ENCODE peak calls at places on chromosome X, in six cellular contexts. X is right cardiac atrium; Y is keratinocyte; M is choroid plexus epithelial cell; A is NCI-H187; J is activated CD8-positive, alpha-beta memory T cell treated with anti-CD3 and anti-CD28 coated beads for 4 hours. N is an unnamed sample.

GRCh38 chrX:76815754-76816153 is 388.2 kb downstream of the MAGEE1 start:
- DNase-seq in X (no peak), Y (no peak), M (no peak), A (no peak), J (no peak), N (no peak)

GRCh38 chrX:149528381-149528780 is 12.4 kb upstream of the EOLA1 start:
- DNase-seq in X (no peak), Y (no peak), M (no peak), A (no peak), J (no peak), N (no peak)

GRCh38 chrX:136204571-136204970 is 46.6 kb downstream of the MAP7D3 start:
- DNase-seq in X (peak), Y (no peak), M (peak), A (no peak), J (no peak), N (no peak)

GRCh38 chrX:252421-253291 is 28.5 kb upstream of the PLCXD1 start:
- DNase-seq in X (no peak), Y (no peak), M (no peak), A (no peak), J (no peak), N (no peak)

GRCh38 chrX:46636223-46636622 is 62.7 kb downstream of the CHST7 start:
- DNase-seq in X (no peak), Y (no peak), M (no peak), A (no peak), J (no peak), N (no peak)

GRCh38 chrX:38275615-38276014 is 51.7 kb downstream of the RPGR start:
- DNase-seq in X (no peak), Y (peak), M (peak), A (no peak), J (no peak), N (no peak)

GRCh38 chrX:100649550-100650356 is 5.8 kb downstream of the SRPX2 start:
- DNase-seq in X (peak), Y (no peak), M (peak), A (no peak), J (no peak), N (peak)

GRCh38 chrX:28124416-28124815 is 143.2 kb upstream of the DCAF8L1 start:
- DNase-seq in X (no peak), Y (no peak), M (no peak), A (no peak), J (no peak), N (no peak)

GRCh38 chrX:1420371-1420770 is 28.5 kb upstream of the SLC25A6 start:
- DNase-seq in X (peak), Y (no peak), M (no peak), A (no peak), J (no peak), N (peak)

GRCh38 chrX:52585892-52586291 is 68.8 kb downstream of the SSX7 start:
- DNase-seq in X (no peak), Y (no peak), M (no peak), A (no peak), J (no peak), N (no peak)

GRCh38 chrX:65997978-65998717 is 41.7 kb downstream of the VSIG4 start:
- DNase-seq in X (no peak), Y (no peak), M (no peak), A (no peak), J (no peak), N (no peak)

GRCh38 chrX:14501312-14501711 is 28.0 kb upstream of the GLRA2 start:
- DNase-seq in X (no peak), Y (no peak), M (no peak), A (no peak), J (no peak), N (no peak)

GRCh38 chrX:70331161-70331560 is 41.3 kb downstream of the KIF4A start:
- DNase-seq in X (no peak), Y (no peak), M (peak), A (no peak), J (no peak), N (no peak)

GRCh38 chrX:129876734-129877395 is 29.1 kb upstream of the UTP14A start:
- DNase-seq in X (no peak), Y (no peak), M (peak), A (peak), J (no peak), N (no peak)

GRCh38 chrX:106894978-106895452 is 8.1 kb downstream of the RIPPLY1 start:
- DNase-seq in X (peak), Y (no peak), M (peak), A (no peak), J (no peak), N (no peak)

N was measured in kidney.